ENCODE peak calls at places on chromosomes 11 and 22, in nine cellular contexts. One of them, this sample, is unnamed.
A peak's percentile ranks its signal among the peaks of the same experiment; 100 is the strongest.

GRCh38 chr11:7204778-7205177 is 46.9 kb upstream of the SYT9 start:
- DNase-seq in brain microvascular endothelial cell: peak; percentile 74
- DNase-seq in epithelial cell of esophagus: peak; percentile 76
- DNase-seq in WERI-Rb-1: no peak
- DNase-seq in upper lobe of right lung: no peak
- DNase-seq in mesothelial cell of epicardium: no peak
- DNase-seq in left lung: no peak
- DNase-seq in prostate gland: no peak
- DNase-seq in neural crest cell: no peak
- DNase-seq in this sample: no peak

GRCh38 chr11:60887531-60887930 is 18.9 kb downstream of the PRPF19 start:
- DNase-seq in prostate gland: peak; percentile 38
- DNase-seq in neural crest cell: no peak
- DNase-seq in left lung: no peak
- DNase-seq in mesothelial cell of epicardium: no peak
- DNase-seq in brain microvascular endothelial cell: peak; percentile 60
- DNase-seq in epithelial cell of esophagus: peak; percentile 61
- DNase-seq in WERI-Rb-1: peak; percentile 68
- DNase-seq in upper lobe of right lung: no peak
- DNase-seq in this sample: no peak

GRCh38 chr11:15101072-15101701 is 13.5 kb upstream of the INSC start:
- DNase-seq in mesothelial cell of epicardium: peak; percentile 77
- DNase-seq in WERI-Rb-1: peak; percentile 58
- DNase-seq in left lung: peak; percentile 61
- DNase-seq in neural crest cell: peak; percentile 75
- DNase-seq in epithelial cell of esophagus: peak; percentile 75
- DNase-seq in brain microvascular endothelial cell: peak; percentile 65
- DNase-seq in prostate gland: peak; percentile 45
- DNase-seq in upper lobe of right lung: peak; percentile 71
- DNase-seq in this sample: peak; percentile 59

GRCh38 chr11:19380375-19380774 is 139.6 kb upstream of the E2F8 start:
- DNase-seq in epithelial cell of esophagus: peak; percentile 91
- DNase-seq in WERI-Rb-1: no peak
- DNase-seq in upper lobe of right lung: no peak
- DNase-seq in left lung: no peak
- DNase-seq in brain microvascular endothelial cell: peak; percentile 92
- DNase-seq in prostate gland: no peak
- DNase-seq in neural crest cell: no peak
- DNase-seq in mesothelial cell of epicardium: no peak
- DNase-seq in this sample: no peak

GRCh38 chr22:31253949-31254348 is 38.3 kb downstream of the PIK3IP1 start:
- DNase-seq in neural crest cell: no peak
- DNase-seq in upper lobe of right lung: peak; percentile 74
- DNase-seq in WERI-Rb-1: peak; percentile 29
- DNase-seq in left lung: peak; percentile 75
- DNase-seq in mesothelial cell of epicardium: peak; percentile 48
- DNase-seq in prostate gland: peak; percentile 98
- DNase-seq in epithelial cell of esophagus: peak; percentile 100
- DNase-seq in brain microvascular endothelial cell: no peak
- DNase-seq in this sample: no peak

GRCh38 chr11:45079567-45079942 is 66.9 kb upstream of the PRDM11 start:
- DNase-seq in mesothelial cell of epicardium: no peak
- DNase-seq in epithelial cell of esophagus: no peak
- DNase-seq in brain microvascular endothelial cell: no peak
- DNase-seq in left lung: no peak
- DNase-seq in prostate gland: no peak
- DNase-seq in neural crest cell: no peak
- DNase-seq in upper lobe of right lung: no peak
- DNase-seq in WERI-Rb-1: no peak
- DNase-seq in this sample: no peak

GRCh38 chr22:35752172-35752832 is 34.6 kb downstream of the APOL5 start:
- DNase-seq in brain microvascular endothelial cell: no peak
- DNase-seq in mesothelial cell of epicardium: no peak
- DNase-seq in WERI-Rb-1: no peak
- DNase-seq in prostate gland: no peak
- DNase-seq in neural crest cell: no peak
- DNase-seq in left lung: no peak
- DNase-seq in upper lobe of right lung: no peak
- DNase-seq in epithelial cell of esophagus: no peak
- DNase-seq in this sample: no peak

GRCh38 chr11:128692750-128693578 is 908 bp upstream of the FLI1 start:
- DNase-seq in upper lobe of right lung: peak; percentile 73
- DNase-seq in WERI-Rb-1: no peak
- DNase-seq in mesothelial cell of epicardium: no peak
- DNase-seq in epithelial cell of esophagus: peak; percentile 35
- DNase-seq in neural crest cell: no peak
- DNase-seq in prostate gland: no peak
- DNase-seq in left lung: peak; percentile 53
- DNase-seq in brain microvascular endothelial cell: peak; percentile 42
- DNase-seq in this sample: no peak

GRCh38 chr22:50313021-50313420 is 5.6 kb upstream of the PLXNB2 start:
- DNase-seq in brain microvascular endothelial cell: no peak
- DNase-seq in epithelial cell of esophagus: no peak
- DNase-seq in mesothelial cell of epicardium: no peak
- DNase-seq in upper lobe of right lung: no peak
- DNase-seq in WERI-Rb-1: no peak
- DNase-seq in prostate gland: no peak
- DNase-seq in left lung: peak; percentile 30
- DNase-seq in neural crest cell: no peak
- DNase-seq in this sample: no peak

GRCh38 chr22:50311606-50312351 is 4.3 kb upstream of the PLXNB2 start:
- DNase-seq in WERI-Rb-1: no peak
- DNase-seq in neural crest cell: no peak
- DNase-seq in prostate gland: no peak
- DNase-seq in upper lobe of right lung: peak; percentile 64
- DNase-seq in epithelial cell of esophagus: no peak
- DNase-seq in brain microvascular endothelial cell: no peak
- DNase-seq in mesothelial cell of epicardium: no peak
- DNase-seq in left lung: no peak
- DNase-seq in this sample: no peak

GRCh38 chr22:50313600-50313999 is 6.2 kb upstream of the PLXNB2 start:
- DNase-seq in epithelial cell of esophagus: no peak
- DNase-seq in neural crest cell: no peak
- DNase-seq in mesothelial cell of epicardium: no peak
- DNase-seq in left lung: peak; percentile 33
- DNase-seq in WERI-Rb-1: no peak
- DNase-seq in prostate gland: no peak
- DNase-seq in upper lobe of right lung: no peak
- DNase-seq in brain microvascular endothelial cell: no peak
- DNase-seq in this sample: no peak

GRCh38 chr22:50310949-50311444 is 3.6 kb upstream of the PLXNB2 start:
- DNase-seq in neural crest cell: no peak
- DNase-seq in mesothelial cell of epicardium: no peak
- DNase-seq in left lung: peak; percentile 28
- DNase-seq in prostate gland: no peak
- DNase-seq in WERI-Rb-1: no peak
- DNase-seq in upper lobe of right lung: no peak
- DNase-seq in epithelial cell of esophagus: no peak
- DNase-seq in brain microvascular endothelial cell: no peak
- DNase-seq in this sample: no peak

DNA sequence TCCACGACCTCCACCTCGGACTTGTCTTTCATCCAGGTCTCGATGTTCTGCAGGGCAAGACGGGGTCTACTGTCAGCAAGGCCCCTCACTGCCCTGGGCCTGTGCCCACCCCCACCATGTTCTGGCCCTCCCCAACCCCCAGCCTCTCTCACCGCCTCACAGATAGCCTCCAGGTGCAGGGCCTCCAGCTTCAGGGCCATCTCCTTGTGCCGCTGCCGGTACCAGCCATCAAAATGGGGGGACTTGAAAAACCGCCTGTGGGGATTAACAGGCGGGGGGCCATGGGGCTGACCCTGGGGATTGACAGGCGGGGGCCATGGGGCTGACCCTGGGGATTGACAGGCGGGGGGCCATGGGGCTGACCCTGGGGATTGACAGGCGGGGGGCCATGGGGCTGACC is 4.9 kb upstream of the PLXNB2 start:
- DNase-seq in upper lobe of right lung: no peak
- DNase-seq in mesothelial cell of epicardium: no peak
- DNase-seq in prostate gland: no peak
- DNase-seq in neural crest cell: no peak
- DNase-seq in left lung: no peak
- DNase-seq in brain microvascular endothelial cell: no peak
- DNase-seq in WERI-Rb-1: no peak
- DNase-seq in epithelial cell of esophagus: no peak
- DNase-seq in this sample: no peak
- TF ChIP-seq CTCF in upper lobe of right lung: no peak
- TF ChIP-seq CTCF in mesothelial cell of epicardium: no peak
- TF ChIP-seq CTCF in prostate gland: no peak
- TF ChIP-seq CTCF in neural crest cell: no peak
- TF ChIP-seq CTCF in left lung: no peak
- TF ChIP-seq CTCF in brain microvascular endothelial cell: no peak
- TF ChIP-seq CTCF in WERI-Rb-1: no peak
- TF ChIP-seq CTCF in epithelial cell of esophagus: no peak
- TF ChIP-seq CTCF in this sample: no peak

DNA sequence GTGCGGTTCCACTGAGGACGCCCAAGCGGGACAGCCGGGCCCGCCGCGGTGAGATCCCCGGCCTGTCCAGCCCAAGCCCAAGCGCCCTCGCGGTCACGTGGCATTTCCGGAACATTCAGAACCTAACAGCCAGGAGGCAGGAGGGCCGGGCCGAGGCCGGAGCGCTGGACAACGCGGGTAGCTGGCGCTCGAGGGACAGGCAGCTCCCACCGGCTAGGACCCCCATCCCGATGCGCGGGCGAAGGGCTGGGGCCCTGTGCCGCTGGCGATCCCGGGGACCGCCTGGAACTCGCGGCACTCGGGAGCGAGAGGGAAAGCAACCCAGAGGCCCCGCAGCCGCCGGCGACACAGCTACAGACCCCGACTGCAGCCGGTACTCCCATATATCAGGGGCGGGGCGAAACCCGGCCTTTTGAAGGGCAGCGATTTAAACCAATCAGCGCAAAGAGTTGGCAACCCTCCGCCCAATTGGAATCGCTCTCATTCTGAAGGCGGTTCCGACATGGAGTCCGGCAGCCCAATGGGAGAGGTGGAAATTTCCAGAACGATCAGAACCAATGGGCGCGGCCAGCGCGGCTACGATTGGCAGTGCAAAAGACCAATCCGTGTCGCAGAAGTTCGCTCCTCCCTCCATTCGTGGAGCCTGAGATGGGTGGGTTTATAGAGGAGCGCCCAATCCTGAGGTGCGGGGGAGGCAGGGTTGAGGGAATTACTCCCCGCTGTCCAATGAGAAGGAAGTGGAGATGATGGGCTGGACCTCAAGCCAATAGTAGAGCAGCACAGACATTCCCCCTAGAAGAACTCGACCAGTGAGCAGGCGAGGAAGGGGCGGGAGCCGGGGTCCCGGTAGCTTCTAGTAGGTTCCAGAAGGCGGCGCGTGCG is at the start of gene STIP1:
- DNase-seq in epithelial cell of esophagus: peak; percentile 100
- DNase-seq in neural crest cell: peak; percentile 99
- DNase-seq in mesothelial cell of epicardium: peak; percentile 99
- DNase-seq in brain microvascular endothelial cell: peak; percentile 100
- DNase-seq in prostate gland: peak; percentile 100
- DNase-seq in left lung: peak; percentile 99
- DNase-seq in upper lobe of right lung: peak; percentile 99
- DNase-seq in WERI-Rb-1: peak; percentile 99
- DNase-seq in this sample: peak; percentile 98
- TF ChIP-seq CTCF in epithelial cell of esophagus: peak; percentile 55
- TF ChIP-seq CTCF in neural crest cell: peak; percentile 52
- TF ChIP-seq CTCF in mesothelial cell of epicardium: no peak
- TF ChIP-seq CTCF in brain microvascular endothelial cell: peak; percentile 63
- TF ChIP-seq CTCF in prostate gland: no peak
- TF ChIP-seq CTCF in left lung: peak; percentile 48
- TF ChIP-seq CTCF in upper lobe of right lung: peak; percentile 42
- TF ChIP-seq CTCF in WERI-Rb-1: no peak
- TF ChIP-seq CTCF in this sample: peak; percentile 22

GRCh38 chr11:31882951-31883392 is 71.8 kb upstream of the PAX6 start:
- DNase-seq in brain microvascular endothelial cell: peak; percentile 24
- DNase-seq in epithelial cell of esophagus: no peak
- DNase-seq in upper lobe of right lung: no peak
- DNase-seq in WERI-Rb-1: no peak
- DNase-seq in mesothelial cell of epicardium: peak; percentile 55
- DNase-seq in neural crest cell: no peak
- DNase-seq in prostate gland: no peak
- DNase-seq in left lung: no peak
- DNase-seq in this sample: no peak

GRCh38 chr11:31884080-31884479 is 73.0 kb upstream of the PAX6 start:
- DNase-seq in mesothelial cell of epicardium: no peak
- DNase-seq in left lung: no peak
- DNase-seq in neural crest cell: no peak
- DNase-seq in epithelial cell of esophagus: no peak
- DNase-seq in prostate gland: no peak
- DNase-seq in upper lobe of right lung: no peak
- DNase-seq in WERI-Rb-1: no peak
- DNase-seq in brain microvascular endothelial cell: no peak
- DNase-seq in this sample: no peak

GRCh38 chr11:31881825-31882224 is 70.7 kb upstream of the PAX6 start:
- DNase-seq in left lung: no peak
- DNase-seq in prostate gland: no peak
- DNase-seq in neural crest cell: no peak
- DNase-seq in epithelial cell of esophagus: peak; percentile 7
- DNase-seq in brain microvascular endothelial cell: no peak
- DNase-seq in upper lobe of right lung: no peak
- DNase-seq in WERI-Rb-1: no peak
- DNase-seq in mesothelial cell of epicardium: no peak
- DNase-seq in this sample: no peak

GRCh38 chr11:31883435-31883834 is 72.3 kb upstream of the PAX6 start:
- DNase-seq in left lung: no peak
- DNase-seq in WERI-Rb-1: no peak
- DNase-seq in upper lobe of right lung: no peak
- DNase-seq in epithelial cell of esophagus: no peak
- DNase-seq in brain microvascular endothelial cell: no peak
- DNase-seq in mesothelial cell of epicardium: no peak
- DNase-seq in neural crest cell: no peak
- DNase-seq in prostate gland: no peak
- DNase-seq in this sample: no peak

GRCh38 chr11:31887180-31887579 is 76.1 kb upstream of the PAX6 start:
- DNase-seq in mesothelial cell of epicardium: no peak
- DNase-seq in left lung: no peak
- DNase-seq in epithelial cell of esophagus: no peak
- DNase-seq in brain microvascular endothelial cell: no peak
- DNase-seq in neural crest cell: no peak
- DNase-seq in upper lobe of right lung: no peak
- DNase-seq in WERI-Rb-1: peak; percentile 24
- DNase-seq in prostate gland: no peak
- DNase-seq in this sample: no peak
- TF ChIP-seq CTCF in mesothelial cell of epicardium: no peak
- TF ChIP-seq CTCF in left lung: no peak
- TF ChIP-seq CTCF in epithelial cell of esophagus: no peak
- TF ChIP-seq CTCF in brain microvascular endothelial cell: peak; percentile 37
- TF ChIP-seq CTCF in neural crest cell: peak; percentile 24
- TF ChIP-seq CTCF in upper lobe of right lung: no peak
- TF ChIP-seq CTCF in WERI-Rb-1: peak; percentile 22
- TF ChIP-seq CTCF in prostate gland: no peak
- TF ChIP-seq CTCF in this sample: peak; percentile 24

GRCh38 chr11:122559734-122560382 is 95.7 kb upstream of the UBASH3B start:
- DNase-seq in prostate gland: no peak
- DNase-seq in mesothelial cell of epicardium: no peak
- DNase-seq in neural crest cell: no peak
- DNase-seq in WERI-Rb-1: no peak
- DNase-seq in epithelial cell of esophagus: peak; percentile 11
- DNase-seq in upper lobe of right lung: no peak
- DNase-seq in left lung: no peak
- DNase-seq in brain microvascular endothelial cell: peak; percentile 48
- DNase-seq in this sample: no peak

DNA sequence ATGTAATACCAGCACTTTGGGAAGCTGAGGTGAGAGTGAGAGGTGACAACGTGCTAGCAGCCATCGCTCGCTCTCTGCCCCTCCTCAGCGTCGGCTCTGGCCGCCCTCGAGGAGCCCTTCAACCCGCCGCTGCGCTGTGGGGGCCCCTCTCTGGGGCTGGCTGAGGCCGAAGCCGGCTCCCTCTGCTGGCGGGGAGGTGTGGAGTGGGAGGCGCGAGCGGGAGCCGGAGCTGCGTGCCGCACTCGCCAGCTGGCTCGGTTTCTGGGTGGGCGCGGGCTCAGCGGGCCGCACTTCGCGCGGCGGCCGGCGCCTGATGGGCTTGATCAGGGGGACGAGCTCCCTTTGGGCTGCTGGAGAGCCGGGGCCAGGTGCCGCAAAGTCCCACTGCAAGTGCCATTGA is 98.9 kb upstream of the UBASH3B start:
- DNase-seq in mesothelial cell of epicardium: peak; percentile 71
- DNase-seq in upper lobe of right lung: peak; percentile 68
- DNase-seq in prostate gland: no peak
- DNase-seq in neural crest cell: peak; percentile 53
- DNase-seq in left lung: peak; percentile 36
- DNase-seq in WERI-Rb-1: no peak
- DNase-seq in epithelial cell of esophagus: peak; percentile 6
- DNase-seq in brain microvascular endothelial cell: no peak
- DNase-seq in this sample: peak; percentile 41
- TF ChIP-seq CTCF in mesothelial cell of epicardium: no peak
- TF ChIP-seq CTCF in upper lobe of right lung: peak; percentile 23
- TF ChIP-seq CTCF in prostate gland: no peak
- TF ChIP-seq CTCF in neural crest cell: peak; percentile 61
- TF ChIP-seq CTCF in left lung: no peak
- TF ChIP-seq CTCF in WERI-Rb-1: no peak
- TF ChIP-seq CTCF in epithelial cell of esophagus: no peak
- TF ChIP-seq CTCF in brain microvascular endothelial cell: peak; percentile 40
- TF ChIP-seq CTCF in this sample: peak; percentile 55